ENCODE peak calls at places on chromosomes 1 and 21, in eight cellular contexts. T, Y, V, Q, Z, E, H and F are unnamed samples.

GRCh38 chr1:23239638-23240295 is 22.5 kb upstream of the HTR1D start:
- DNase-seq in T (no peak), Y (no peak), V (no peak), Q (no peak), Z (no peak), E (no peak), H (no peak), F (no peak)

GRCh38 chr1:111032295-111032897 is 68.7 kb upstream of the LRIF1 start:
- DNase-seq in T (peak), Y (no peak), V (peak), Q (peak), Z (peak), E (peak), H (no peak), F (peak)

GRCh38 chr1:46404482-46405203 is 10.5 kb downstream of the FAAH start:
- DNase-seq in T (no peak), Y (no peak), V (no peak), Q (no peak), Z (no peak), E (peak), H (no peak), F (no peak)

GRCh38 chr1:15196807-15197530 is 43.4 kb downstream of the TMEM51 start:
- DNase-seq in T (no peak), Y (no peak), V (no peak), Q (no peak), Z (peak), E (peak), H (no peak), F (peak)

GRCh38 chr21:40047993-40048730 is 180.9 kb downstream of the PCP4 start:
- DNase-seq in T (no peak), Y (no peak), V (no peak), Q (no peak), Z (no peak), E (no peak), H (no peak), F (no peak)

GRCh38 chr1:210687582-210688279 is 359.0 kb downstream of the HHAT start:
- DNase-seq in T (peak), Y (no peak), V (no peak), Q (no peak), Z (no peak), E (peak), H (no peak), F (no peak)

GRCh38 chr1:224059897-224060462 is 53.9 kb upstream of the FBXO28 start:
- DNase-seq in T (no peak), Y (no peak), V (no peak), Q (no peak), Z (no peak), E (no peak), H (no peak), F (no peak)

GRCh38 chr1:162551969-162552683 is 9.4 kb upstream of the UAP1 start:
- DNase-seq in T (no peak), Y (no peak), V (no peak), Q (no peak), Z (no peak), E (no peak), H (no peak), F (no peak)

GRCh38 chr1:218524526-218524925 is 179.4 kb downstream of the TGFB2 start:
- DNase-seq in T (no peak), Y (no peak), V (no peak), Q (no peak), Z (no peak), E (no peak), H (no peak), F (no peak)

GRCh38 chr1:55700359-55701130 is 485.4 kb upstream of the USP24 start:
- DNase-seq in T (no peak), Y (no peak), V (no peak), Q (no peak), Z (no peak), E (no peak), H (no peak), F (no peak)

GRCh38 chr1:20785907-20786309 is 1.2 kb downstream of the HP1BP3 start:
- DNase-seq in T (no peak), Y (no peak), V (no peak), Q (no peak), Z (no peak), E (peak), H (no peak), F (peak)

GRCh38 chr1:47533176-47534039 is 95.6 kb downstream of the FOXD2 start:
- DNase-seq in T (peak), Y (peak), V (no peak), Q (peak), Z (peak), E (no peak), H (no peak), F (peak)

GRCh38 chr1:235579891-235580290 is 69.7 kb downstream of the GNG4 start:
- DNase-seq in T (no peak), Y (no peak), V (no peak), Q (no peak), Z (no peak), E (no peak), H (no peak), F (no peak)

GRCh38 chr1:36486088-36486435 is 3.3 kb upstream of the CSF3R start:
- DNase-seq in T (no peak), Y (no peak), V (no peak), Q (no peak), Z (no peak), E (no peak), H (no peak), F (no peak)

GRCh38 chr1:179883739-179884138 is 1.7 kb downstream of the TOR1AIP1 start:
- DNase-seq in T (peak), Y (no peak), V (peak), Q (no peak), Z (no peak), E (peak), H (peak), F (no peak)

GRCh38 chr1:94335950-94336349 is 82.2 kb upstream of the ABCD3 start:
- DNase-seq in T (peak), Y (peak), V (peak), Q (peak), Z (peak), E (peak), H (no peak), F (peak)

GRCh38 chr21:32570456-32570855 is 14.9 kb downstream of the TCP10L start:
- DNase-seq in T (no peak), Y (no peak), V (no peak), Q (no peak), Z (no peak), E (no peak), H (no peak), F (no peak)

GRCh38 chr21:46058339-46059145 is 39.4 kb upstream of the COL6A2 start:
- DNase-seq in T (no peak), Y (no peak), V (no peak), Q (no peak), Z (no peak), E (no peak), H (no peak), F (no peak)

GRCh38 chr1:67339623-67340343 is 32.1 kb downstream of the IL12RB2 start:
- DNase-seq in T (peak), Y (no peak), V (peak), Q (no peak), Z (no peak), E (no peak), H (no peak), F (peak)

GRCh38 chr1:114750780-114751179 is 7.0 kb downstream of the CSDE1 start:
- DNase-seq in T (no peak), Y (no peak), V (no peak), Q (no peak), Z (peak), E (no peak), H (no peak), F (peak)

GRCh38 chr1:108141604-108142003 is 58.5 kb downstream of the SLC25A24 start:
- DNase-seq in T (peak), Y (no peak), V (no peak), Q (no peak), Z (no peak), E (no peak), H (no peak), F (no peak)

GRCh38 chr1:202979459-202979858 is 12.4 kb upstream of the CYB5R1 start:
- DNase-seq in T (no peak), Y (no peak), V (no peak), Q (no peak), Z (no peak), E (no peak), H (no peak), F (no peak)

GRCh38 chr1:44808938-44809917 is 905 bp downstream of the BTBD19 start:
- DNase-seq in T (peak), Y (peak), V (peak), Q (no peak), Z (no peak), E (peak), H (peak), F (no peak)

GRCh38 chr1:78645728-78646127 is 3.9 kb upstream of the IFI44 start:
- DNase-seq in T (no peak), Y (no peak), V (no peak), Q (no peak), Z (no peak), E (no peak), H (no peak), F (no peak)

GRCh38 chr1:208425096-208425495 is 180.9 kb upstream of the PLXNA2 start:
- DNase-seq in T (no peak), Y (no peak), V (no peak), Q (no peak), Z (no peak), E (no peak), H (no peak), F (no peak)

GRCh38 chr1:39816431-39817090 is 27.9 kb upstream of the BMP8B start:
- DNase-seq in T (peak), Y (peak), V (peak), Q (peak), Z (peak), E (peak), H (peak), F (peak)

GRCh38 chr1:74468982-74469603 is 43.3 kb downstream of the LRRC53 start:
- DNase-seq in T (no peak), Y (no peak), V (peak), Q (peak), Z (peak), E (peak), H (no peak), F (peak)

GRCh38 chr21:27532081-27532480 is 565.2 kb upstream of the ADAMTS5 start:
- DNase-seq in T (no peak), Y (no peak), V (no peak), Q (peak), Z (no peak), E (no peak), H (no peak), F (no peak)